ENCODE peak calls at places on chromosomes 3 and 15, in six cellular contexts. One of them, this sample, is unnamed.
A peak's percentile ranks its signal among the peaks of the same experiment; 100 is the strongest.

GRCh38 chr3:73580343-73580742 is 44.4 kb downstream of the PDZRN3 start:
- DNase-seq in mammary epithelial cell: peak; percentile 94
- DNase-seq in HL-60: no peak
- DNase-seq in endothelial cell of umbilical vein: no peak
- DNase-seq in sigmoid colon: no peak
- DNase-seq in IMR-90: peak; percentile 100
- DNase-seq in this sample: no peak

GRCh38 chr15:67198157-67198754 is 56.2 kb downstream of the AAGAB start:
- DNase-seq in mammary epithelial cell: no peak
- DNase-seq in HL-60: no peak
- DNase-seq in endothelial cell of umbilical vein: no peak
- DNase-seq in sigmoid colon: no peak
- DNase-seq in IMR-90: no peak
- DNase-seq in this sample: no peak

GRCh38 chr15:53759333-53759975 is at the start of gene WDR72:
- DNase-seq in mammary epithelial cell: no peak
- DNase-seq in HL-60: no peak
- DNase-seq in endothelial cell of umbilical vein: no peak
- DNase-seq in sigmoid colon: no peak
- DNase-seq in IMR-90: no peak
- DNase-seq in this sample: no peak

GRCh38 chr15:26866298-26867198 is at the start of gene GABRA5:
- DNase-seq in mammary epithelial cell: no peak
- DNase-seq in HL-60: no peak
- DNase-seq in endothelial cell of umbilical vein: no peak
- DNase-seq in sigmoid colon: no peak
- DNase-seq in IMR-90: peak; percentile 20
- DNase-seq in this sample: no peak

GRCh38 chr3:5210926-5211325 is 23.4 kb downstream of the EDEM1 start:
- DNase-seq in mammary epithelial cell: no peak
- DNase-seq in HL-60: no peak
- DNase-seq in endothelial cell of umbilical vein: no peak
- DNase-seq in sigmoid colon: no peak
- DNase-seq in IMR-90: no peak
- DNase-seq in this sample: no peak

GRCh38 chr3:45884368-45885201 is 1.8 kb upstream of the CCR9 start:
- DNase-seq in mammary epithelial cell: no peak
- DNase-seq in HL-60: no peak
- DNase-seq in endothelial cell of umbilical vein: no peak
- DNase-seq in sigmoid colon: no peak
- DNase-seq in IMR-90: no peak
- DNase-seq in this sample: no peak

GRCh38 chr15:61327019-61327631 is 98.0 kb upstream of the RORA start:
- DNase-seq in mammary epithelial cell: no peak
- DNase-seq in HL-60: no peak
- DNase-seq in endothelial cell of umbilical vein: no peak
- DNase-seq in sigmoid colon: no peak
- DNase-seq in IMR-90: no peak
- DNase-seq in this sample: no peak

GRCh38 chr3:65975031-65975430 is 63.7 kb downstream of the MAGI1 start:
- DNase-seq in mammary epithelial cell: no peak
- DNase-seq in HL-60: no peak
- DNase-seq in endothelial cell of umbilical vein: no peak
- DNase-seq in sigmoid colon: no peak
- DNase-seq in IMR-90: no peak
- DNase-seq in this sample: no peak

GRCh38 chr3:9224490-9224889 is 25.0 kb downstream of the SRGAP3 start:
- DNase-seq in mammary epithelial cell: peak; percentile 47
- DNase-seq in HL-60: no peak
- DNase-seq in endothelial cell of umbilical vein: no peak
- DNase-seq in sigmoid colon: peak; percentile 26
- DNase-seq in IMR-90: no peak
- DNase-seq in this sample: no peak

GRCh38 chr15:99275525-99276128 is 24.3 kb downstream of the LRRC28 start:
- DNase-seq in mammary epithelial cell: no peak
- DNase-seq in HL-60: no peak
- DNase-seq in endothelial cell of umbilical vein: no peak
- DNase-seq in sigmoid colon: no peak
- DNase-seq in IMR-90: no peak
- DNase-seq in this sample: no peak

GRCh38 chr3:160130950-160131349 is 94.3 kb upstream of the C3orf80 start:
- DNase-seq in mammary epithelial cell: no peak
- DNase-seq in HL-60: no peak
- DNase-seq in endothelial cell of umbilical vein: peak; percentile 37
- DNase-seq in sigmoid colon: no peak
- DNase-seq in IMR-90: peak; percentile 76
- DNase-seq in this sample: no peak

GRCh38 chr15:68413363-68414255 is 18.4 kb downstream of the ITGA11 start:
- DNase-seq in mammary epithelial cell: no peak
- DNase-seq in HL-60: no peak
- DNase-seq in endothelial cell of umbilical vein: no peak
- DNase-seq in sigmoid colon: no peak
- DNase-seq in IMR-90: no peak
- DNase-seq in this sample: no peak

GRCh38 chr3:20406621-20407020 is 220.6 kb upstream of the SGO1 start:
- DNase-seq in mammary epithelial cell: no peak
- DNase-seq in HL-60: no peak
- DNase-seq in endothelial cell of umbilical vein: no peak
- DNase-seq in sigmoid colon: no peak
- DNase-seq in IMR-90: no peak
- DNase-seq in this sample: no peak

GRCh38 chr3:17828388-17828787 is 86.0 kb upstream of the TBC1D5 start:
- DNase-seq in mammary epithelial cell: no peak
- DNase-seq in HL-60: no peak
- DNase-seq in endothelial cell of umbilical vein: no peak
- DNase-seq in sigmoid colon: no peak
- DNase-seq in IMR-90: no peak
- DNase-seq in this sample: no peak

GRCh38 chr15:57772223-57772957 is 65.9 kb downstream of the POLR2M start:
- DNase-seq in mammary epithelial cell: peak; percentile 70
- DNase-seq in HL-60: no peak
- DNase-seq in endothelial cell of umbilical vein: no peak
- DNase-seq in sigmoid colon: no peak
- DNase-seq in IMR-90: peak; percentile 17
- DNase-seq in this sample: no peak

GRCh38 chr3:40584625-40585189 is 59.9 kb downstream of the ZNF621 start:
- DNase-seq in mammary epithelial cell: peak; percentile 55
- DNase-seq in HL-60: peak; percentile 22
- DNase-seq in endothelial cell of umbilical vein: peak; percentile 68
- DNase-seq in sigmoid colon: peak; percentile 92
- DNase-seq in IMR-90: peak; percentile 65
- DNase-seq in this sample: peak; percentile 96

GRCh38 chr15:83446904-83447708 is at the start of gene SH3GL3:
- DNase-seq in mammary epithelial cell: peak; percentile 79
- DNase-seq in HL-60: no peak
- DNase-seq in endothelial cell of umbilical vein: peak; percentile 80
- DNase-seq in sigmoid colon: peak; percentile 91
- DNase-seq in IMR-90: peak; percentile 55
- DNase-seq in this sample: peak; percentile 95

GRCh38 chr3:29594261-29594660 is 313.4 kb downstream of the RBMS3 start:
- DNase-seq in mammary epithelial cell: no peak
- DNase-seq in HL-60: no peak
- DNase-seq in endothelial cell of umbilical vein: no peak
- DNase-seq in sigmoid colon: no peak
- DNase-seq in IMR-90: peak; percentile 46
- DNase-seq in this sample: no peak

GRCh38 chr15:68405426-68406250 is 26.3 kb downstream of the ITGA11 start:
- DNase-seq in mammary epithelial cell: no peak
- DNase-seq in HL-60: no peak
- DNase-seq in endothelial cell of umbilical vein: no peak
- DNase-seq in sigmoid colon: no peak
- DNase-seq in IMR-90: no peak
- DNase-seq in this sample: no peak

GRCh38 chr3:185724761-185725160 is 100.1 kb downstream of the IGF2BP2 start:
- DNase-seq in mammary epithelial cell: no peak
- DNase-seq in HL-60: no peak
- DNase-seq in endothelial cell of umbilical vein: no peak
- DNase-seq in sigmoid colon: no peak
- DNase-seq in IMR-90: peak; percentile 71
- DNase-seq in this sample: no peak

GRCh38 chr3:151316267-151316991 is at the start of gene GPR87:
- DNase-seq in mammary epithelial cell: peak; percentile 95
- DNase-seq in HL-60: no peak
- DNase-seq in endothelial cell of umbilical vein: no peak
- DNase-seq in sigmoid colon: no peak
- DNase-seq in IMR-90: peak; percentile 49
- DNase-seq in this sample: no peak

GRCh38 chr3:128503751-128504532 is 10.9 kb upstream of the GATA2 start:
- DNase-seq in mammary epithelial cell: no peak
- DNase-seq in HL-60: no peak
- DNase-seq in endothelial cell of umbilical vein: no peak
- DNase-seq in sigmoid colon: peak; percentile 49
- DNase-seq in IMR-90: no peak
- DNase-seq in this sample: no peak

GRCh38 chr3:128504533-128504915 is 11.5 kb upstream of the GATA2 start:
- DNase-seq in mammary epithelial cell: no peak
- DNase-seq in HL-60: no peak
- DNase-seq in endothelial cell of umbilical vein: no peak
- DNase-seq in sigmoid colon: peak; percentile 42
- DNase-seq in IMR-90: no peak
- DNase-seq in this sample: no peak

GRCh38 chr3:128504957-128505730 is 12.1 kb upstream of the GATA2 start:
- DNase-seq in mammary epithelial cell: peak; percentile 21
- DNase-seq in HL-60: no peak
- DNase-seq in endothelial cell of umbilical vein: no peak
- DNase-seq in sigmoid colon: peak; percentile 28
- DNase-seq in IMR-90: no peak
- DNase-seq in this sample: no peak

GRCh38 chr3:128506721-128507120 is 13.7 kb upstream of the GATA2 start:
- DNase-seq in mammary epithelial cell: no peak
- DNase-seq in HL-60: no peak
- DNase-seq in endothelial cell of umbilical vein: no peak
- DNase-seq in sigmoid colon: peak; percentile 40
- DNase-seq in IMR-90: no peak
- DNase-seq in this sample: no peak

GRCh38 chr3:128505771-128506170 is 12.8 kb upstream of the GATA2 start:
- DNase-seq in mammary epithelial cell: no peak
- DNase-seq in HL-60: peak; percentile 56
- DNase-seq in endothelial cell of umbilical vein: no peak
- DNase-seq in sigmoid colon: peak; percentile 9
- DNase-seq in IMR-90: no peak
- DNase-seq in this sample: no peak
- H3K27me3 ChIP-seq in mammary epithelial cell: no peaks in the 10 kb centered on the region
- H3K27me3 ChIP-seq in HL-60: no peaks in the 10 kb centered on the region
- H3K27me3 ChIP-seq in endothelial cell of umbilical vein: no peaks in the 10 kb centered on the region
- H3K27me3 ChIP-seq in sigmoid colon: no peaks in the 10 kb centered on the region
- H3K27me3 ChIP-seq in IMR-90: peaks cover 5% of the 10 kb centered on the region
- H3K27me3 ChIP-seq in this sample: peaks cover 3% of the 10 kb centered on the region

GRCh38 chr15:55587321-55588069 is 650 bp downstream of the PYGO1 start:
- DNase-seq in mammary epithelial cell: peak; percentile 21
- DNase-seq in HL-60: no peak
- DNase-seq in endothelial cell of umbilical vein: peak; percentile 49
- DNase-seq in sigmoid colon: peak; percentile 66
- DNase-seq in IMR-90: peak; percentile 47
- DNase-seq in this sample: no peak

GRCh38 chr15:55588818-55589122 is 625 bp upstream of the PYGO1 start:
- DNase-seq in mammary epithelial cell: no peak
- DNase-seq in HL-60: no peak
- DNase-seq in endothelial cell of umbilical vein: no peak
- DNase-seq in sigmoid colon: no peak
- DNase-seq in IMR-90: no peak
- DNase-seq in this sample: no peak

GRCh38 chr15:55590788-55591187 is 2.6 kb upstream of the PYGO1 start:
- DNase-seq in mammary epithelial cell: no peak
- DNase-seq in HL-60: no peak
- DNase-seq in endothelial cell of umbilical vein: no peak
- DNase-seq in sigmoid colon: no peak
- DNase-seq in IMR-90: no peak
- DNase-seq in this sample: no peak

GRCh38 chr15:55588070-55588817 is at the start of gene PYGO1:
- DNase-seq in mammary epithelial cell: peak; percentile 34
- DNase-seq in HL-60: no peak
- DNase-seq in endothelial cell of umbilical vein: peak; percentile 70
- DNase-seq in sigmoid colon: peak; percentile 81
- DNase-seq in IMR-90: peak; percentile 62
- DNase-seq in this sample: peak; percentile 72

DNA sequence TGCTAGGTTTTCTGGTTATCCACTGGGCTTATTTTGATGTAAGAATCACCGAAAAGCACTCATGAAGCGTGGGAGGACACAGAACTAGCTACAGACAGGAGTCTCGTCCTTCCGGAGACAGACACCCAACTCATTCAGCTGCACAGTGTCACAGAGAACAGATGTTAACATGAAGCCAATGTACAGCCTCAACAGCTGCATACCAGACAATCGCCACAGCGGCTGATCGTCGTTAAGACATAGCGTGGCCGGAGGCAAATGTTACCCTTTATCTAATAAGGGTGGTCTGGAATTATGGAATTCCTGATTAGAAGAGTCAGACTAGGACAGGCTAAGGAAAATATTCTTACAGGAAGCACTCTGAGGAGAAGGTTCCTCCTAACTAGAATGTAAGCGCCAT is 1.2 kb upstream of the PYGO1 start:
- DNase-seq in mammary epithelial cell: no peak
- DNase-seq in HL-60: no peak
- DNase-seq in endothelial cell of umbilical vein: no peak
- DNase-seq in sigmoid colon: no peak
- DNase-seq in IMR-90: no peak
- DNase-seq in this sample: no peak
- H3K27me3 ChIP-seq in mammary epithelial cell: peaks cover 18% of the 10 kb centered on the region
- H3K27me3 ChIP-seq in HL-60: peaks cover 41% of the 10 kb centered on the region
- H3K27me3 ChIP-seq in endothelial cell of umbilical vein: no peaks in the 10 kb centered on the region
- H3K27me3 ChIP-seq in sigmoid colon: no peaks in the 10 kb centered on the region
- H3K27me3 ChIP-seq in IMR-90: no peaks in the 10 kb centered on the region
- H3K27me3 ChIP-seq in this sample: no peaks in the 10 kb centered on the region

GRCh38 chr15:59223736-59224135 is 17.1 kb downstream of the LDHAL6B start:
- DNase-seq in mammary epithelial cell: no peak
- DNase-seq in HL-60: no peak
- DNase-seq in endothelial cell of umbilical vein: no peak
- DNase-seq in sigmoid colon: no peak
- DNase-seq in IMR-90: no peak
- DNase-seq in this sample: no peak
- H3K27me3 ChIP-seq in mammary epithelial cell: no peaks in the 10 kb centered on the region
- H3K27me3 ChIP-seq in HL-60: peaks cover 3% of the 10 kb centered on the region
- H3K27me3 ChIP-seq in endothelial cell of umbilical vein: no peaks in the 10 kb centered on the region
- H3K27me3 ChIP-seq in sigmoid colon: no peaks in the 10 kb centered on the region
- H3K27me3 ChIP-seq in IMR-90: no peaks in the 10 kb centered on the region
- H3K27me3 ChIP-seq in this sample: no peaks in the 10 kb centered on the region

GRCh38 chr3:71784914-71785593 is at the start of gene PROK2:
- DNase-seq in mammary epithelial cell: no peak
- DNase-seq in HL-60: no peak
- DNase-seq in endothelial cell of umbilical vein: no peak
- DNase-seq in sigmoid colon: no peak
- DNase-seq in IMR-90: no peak
- DNase-seq in this sample: peak; percentile 78

GRCh38 chr3:71786551-71786950 is 1.6 kb upstream of the PROK2 start:
- DNase-seq in mammary epithelial cell: no peak
- DNase-seq in HL-60: no peak
- DNase-seq in endothelial cell of umbilical vein: no peak
- DNase-seq in sigmoid colon: no peak
- DNase-seq in IMR-90: no peak
- DNase-seq in this sample: no peak

GRCh38 chr3:71787851-71788405 is 3.0 kb upstream of the PROK2 start:
- DNase-seq in mammary epithelial cell: no peak
- DNase-seq in HL-60: no peak
- DNase-seq in endothelial cell of umbilical vein: no peak
- DNase-seq in sigmoid colon: no peak
- DNase-seq in IMR-90: no peak
- DNase-seq in this sample: no peak

GRCh38 chr3:71785594-71786472 is 885 bp upstream of the PROK2 start:
- DNase-seq in mammary epithelial cell: no peak
- DNase-seq in HL-60: no peak
- DNase-seq in endothelial cell of umbilical vein: no peak
- DNase-seq in sigmoid colon: no peak
- DNase-seq in IMR-90: no peak
- DNase-seq in this sample: no peak

GRCh38 chr3:71784201-71784913 is 591 bp downstream of the PROK2 start:
- DNase-seq in mammary epithelial cell: no peak
- DNase-seq in HL-60: no peak
- DNase-seq in endothelial cell of umbilical vein: no peak
- DNase-seq in sigmoid colon: no peak
- DNase-seq in IMR-90: no peak
- DNase-seq in this sample: no peak
- H3K27me3 ChIP-seq in mammary epithelial cell: peaks cover 29% of the 10 kb centered on the region
- H3K27me3 ChIP-seq in HL-60: no peaks in the 10 kb centered on the region
- H3K27me3 ChIP-seq in endothelial cell of umbilical vein: peaks cover 79% of the 10 kb centered on the region
- H3K27me3 ChIP-seq in sigmoid colon: peaks cover 34% of the 10 kb centered on the region
- H3K27me3 ChIP-seq in IMR-90: peaks cover 53% of the 10 kb centered on the region
- H3K27me3 ChIP-seq in this sample: no peaks in the 10 kb centered on the region

This sample was measured in aorta.